ENCODE peak calls at places on chromosomes 2 and 18, in seven cellular contexts. Y is breast epithelium, Z is sigmoid colon, I is Peyer's patch, S is tibial artery, C is heart right ventricle, L is spleen. W is an unnamed sample. For H3K4me1, the result is how much of the 10 kb centered on the place peaks cover.

GRCh38 chr2:219639356-219639755 is 11.9 kb downstream of the SLC4A3 start:
- DNase-seq in Z (peak), Y (no peak), S (no peak), L (peak), I (no peak), C (no peak), W (no peak)

GRCh38 chr2:60882971-60883753 is 1.8 kb downstream of the REL start:
- DNase-seq in I (peak), S (no peak), C (no peak), Z (no peak), Y (no peak), L (no peak), W (no peak)

GRCh38 chr2:88092773-88093172 is 25.1 kb downstream of the SMYD1 start:
- DNase-seq in C (no peak), Y (no peak), I (no peak), L (no peak), S (no peak), Z (no peak), W (no peak)

GRCh38 chr2:113276216-113276905 is 2.4 kb downstream of the PAX8 start:
- DNase-seq in Z (no peak), S (no peak), I (no peak), C (no peak), Y (no peak), L (no peak), W (no peak)

GRCh38 chr2:222791946-222792649 is 68.7 kb upstream of the ACSL3 start:
- DNase-seq in I (no peak), L (peak), S (peak), C (peak), Z (peak), Y (peak), W (no peak)

GRCh38 chr2:31260870-31261269 is 26.9 kb downstream of the EHD3 start:
- DNase-seq in C (no peak), Y (no peak), I (no peak), L (no peak), Z (no peak), S (no peak), W (no peak)

GRCh38 chr2:128169497-128169896 is 78.5 kb downstream of the UGGT1 start:
- DNase-seq in S (no peak), L (no peak), I (no peak), Z (no peak), C (no peak), Y (no peak), W (no peak)

GRCh38 chr2:103402944-103403343 is 641.1 kb downstream of the TMEM182 start:
- DNase-seq in Z (no peak), C (no peak), L (no peak), Y (no peak), I (no peak), S (no peak), W (no peak)

GRCh38 chr2:196987298-196987653 is 60.8 kb upstream of the PGAP1 start:
- DNase-seq in S (no peak), Z (no peak), Y (no peak), C (no peak), L (no peak), I (no peak), W (no peak)

GRCh38 chr18:58370662-58371061 is 258.2 kb downstream of the ALPK2 start:
- DNase-seq in Z (no peak), C (no peak), Y (no peak), I (no peak), S (no peak), L (no peak), W (no peak)

GRCh38 chr18:11047156-11047555 is 102.2 kb downstream of the PIEZO2 start:
- DNase-seq in S (no peak), C (no peak), L (no peak), I (no peak), Z (no peak), Y (no peak), W (no peak)

GRCh38 chr2:86225581-86225980 is 26.3 kb downstream of the MRPL35 start:
- DNase-seq in S (peak), Y (no peak), C (peak), L (peak), Z (peak), I (no peak), W (no peak)

GRCh38 chr18:22455425-22456150 is 37.9 kb upstream of the CTAGE1 start:
- DNase-seq in C (no peak), Z (no peak), L (no peak), I (no peak), Y (no peak), S (no peak), W (no peak)

GRCh38 chr18:9296233-9297006 is 38.2 kb upstream of the TWSG1 start:
- DNase-seq in I (no peak), L (no peak), C (no peak), Y (no peak), S (no peak), Z (no peak), W (no peak)

GRCh38 chr2:230218411-230218810 is 1.4 kb downstream of the SP110 start:
- DNase-seq in Y (no peak), L (no peak), S (no peak), C (no peak), Z (no peak), I (no peak), W (no peak)

GRCh38 chr2:238398577-238398976 is 28.1 kb upstream of the ASB1 start:
- DNase-seq in Y (no peak), L (no peak), S (no peak), C (no peak), I (no peak), Z (no peak), W (no peak)

GRCh38 chr2:177332041-177332991 is 60.3 kb upstream of the AGPS start:
- DNase-seq in I (no peak), L (no peak), S (no peak), Y (peak), Z (peak), C (peak), W (peak)

GRCh38 chr2:136117391-136117841 is 533 bp downstream of the CXCR4 start:
- DNase-seq in Y (no peak), I (peak), L (peak), C (peak), S (no peak), Z (no peak), W (peak)

GRCh38 chr18:45416168-45416567 is 199.1 kb upstream of the SLC14A2 start:
- DNase-seq in Y (no peak), C (no peak), S (no peak), L (no peak), Z (no peak), I (no peak), W (peak)

GRCh38 chr2:190843874-190844699 is 36.5 kb upstream of the GLS start:
- DNase-seq in Z (no peak), L (no peak), Y (no peak), C (no peak), S (no peak), I (no peak), W (no peak)

GRCh38 chr2:194095359-194095758 is 1561.7 kb upstream of the SLC39A10 start:
- DNase-seq in S (no peak), L (no peak), Z (no peak), I (no peak), C (no peak), Y (no peak), W (no peak)

GRCh38 chr2:48467637-48468036 is 62.3 kb upstream of the STON1 start:
- DNase-seq in L (no peak), Z (no peak), I (no peak), C (no peak), S (no peak), Y (no peak), W (no peak)

GRCh38 chr2:102041351-102041750 is 49.6 kb downstream of the IL1R2 start:
- DNase-seq in L (no peak), Z (no peak), C (no peak), Y (no peak), I (no peak), S (no peak), W (no peak)

GRCh38 chr2:38260469-38260868 is 116.6 kb downstream of the ATL2 start:
- DNase-seq in S (no peak), C (no peak), L (no peak), I (no peak), Z (no peak), Y (no peak), W (no peak)

GRCh38 chr2:9815844-9816279 is 27.4 kb upstream of the TAF1B start:
- DNase-seq in C (no peak), Y (no peak), Z (no peak), S (no peak), I (no peak), L (no peak), W (no peak)

GRCh38 chr18:25805939-25806338 is 284.5 kb downstream of the SS18 start:
- DNase-seq in S (no peak), Y (no peak), I (no peak), Z (no peak), C (no peak), L (no peak), W (no peak)

GRCh38 chr2:152826880-152827279 is 108.5 kb downstream of the ARL6IP6 start:
- DNase-seq in C (no peak), S (no peak), Z (no peak), I (no peak), Y (no peak), L (no peak), W (no peak)

GRCh38 chr2:219252900-219253752 is at the start of gene TUBA4B:
- DNase-seq in Z (peak), Y (no peak), I (peak), L (peak), C (no peak), S (peak), W (no peak)

DNA sequence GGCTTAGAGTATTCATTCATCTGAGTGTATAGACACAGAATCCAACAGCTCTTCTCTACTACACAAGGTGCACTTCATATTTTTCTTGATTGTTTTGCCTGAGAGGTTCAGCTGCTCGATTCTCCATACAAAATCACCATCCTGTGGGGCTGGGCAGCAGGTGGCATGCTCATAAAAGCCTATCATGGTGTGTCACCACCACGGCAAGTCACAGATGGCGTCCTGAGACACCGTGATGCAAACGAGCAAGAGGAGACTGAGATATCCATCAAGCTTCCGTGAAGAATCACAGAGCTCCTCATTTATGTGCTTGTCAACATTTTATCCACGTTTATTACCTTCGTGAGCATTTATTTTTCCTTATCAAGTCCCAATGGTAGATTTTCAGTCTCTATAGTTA is 22.4 kb upstream of the NRP2 start:
- DNase-seq in Y (no peak), S (no peak), C (no peak), L (no peak), Z (no peak), I (no peak), W (peak)
- H3K4me1 ChIP-seq in Y (under half), S (under half), C (under half), L (under half), Z (under half), I (under half), W (under half)

GRCh38 chr2:6452702-6453481 is 412.8 kb downstream of the CMPK2 start:
- DNase-seq in Y (no peak), C (no peak), Z (no peak), I (no peak), L (no peak), S (no peak), W (no peak)
- TF ChIP-seq CTCF in Y (no peak), C (no peak), Z (no peak), I (no peak), L (no peak), S (no peak), W (peak)

DNA sequence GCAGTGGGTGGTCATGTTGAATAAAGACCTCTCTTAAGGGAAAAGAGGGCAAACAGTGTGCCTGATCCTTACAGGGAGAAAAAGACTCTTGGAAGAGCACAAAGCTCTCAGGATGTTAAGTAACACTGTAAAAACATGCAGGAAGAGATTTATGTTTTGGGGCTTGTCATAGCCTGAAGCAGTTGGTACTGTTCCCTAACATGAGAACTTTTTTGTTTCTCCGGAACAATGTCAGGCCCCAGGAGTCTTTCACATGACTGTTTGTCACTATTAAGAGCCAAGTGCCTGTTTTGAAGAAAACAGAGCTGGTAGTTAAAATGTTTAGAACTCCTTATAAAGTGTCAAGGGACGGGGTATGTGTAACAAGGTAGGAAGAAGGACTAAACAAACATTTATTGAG is 83.7 kb upstream of the B3GNT2 start:
- DNase-seq in L (no peak), Z (no peak), Y (peak), C (no peak), S (no peak), I (no peak), W (no peak)
- H3K4me1 ChIP-seq in L (under half), Z (under half), Y (under half), C (under half), S (under half), I (under half), W (under half)

GRCh38 chr2:16320716-16321115 is 344.9 kb downstream of the CYRIA start:
- DNase-seq in L (no peak), C (no peak), Y (no peak), Z (no peak), I (no peak), S (no peak), W (peak)
- TF ChIP-seq CTCF in L (no peak), C (no peak), Y (no peak), Z (no peak), I (no peak), S (no peak), W (no peak)

DNA sequence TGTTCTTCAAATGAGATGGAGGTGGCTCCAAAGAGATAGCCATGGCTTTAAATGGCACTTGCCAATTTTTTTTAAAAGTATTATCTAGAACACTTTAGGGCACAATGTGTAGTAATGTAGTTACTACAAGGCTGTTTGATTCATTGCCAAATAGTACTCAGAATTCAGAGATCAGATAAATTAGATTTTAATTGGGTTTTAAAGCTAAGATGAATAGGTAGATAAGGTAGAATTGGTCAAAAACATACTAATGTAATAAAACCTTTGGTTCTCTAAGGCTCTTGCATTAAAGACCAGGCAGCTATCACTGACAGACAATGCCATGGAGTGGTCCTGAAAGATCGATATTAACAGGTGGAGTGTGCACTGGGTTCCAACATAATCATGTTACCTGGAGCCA is 365.9 kb downstream of the LRRTM1 start:
- DNase-seq in I (no peak), Z (no peak), Y (no peak), S (no peak), L (no peak), C (no peak), W (no peak)
- H3K4me1 ChIP-seq in I (under half), Z (under half), Y (under half), S (under half), L (under half), C (under half), W (under half)

DNA sequence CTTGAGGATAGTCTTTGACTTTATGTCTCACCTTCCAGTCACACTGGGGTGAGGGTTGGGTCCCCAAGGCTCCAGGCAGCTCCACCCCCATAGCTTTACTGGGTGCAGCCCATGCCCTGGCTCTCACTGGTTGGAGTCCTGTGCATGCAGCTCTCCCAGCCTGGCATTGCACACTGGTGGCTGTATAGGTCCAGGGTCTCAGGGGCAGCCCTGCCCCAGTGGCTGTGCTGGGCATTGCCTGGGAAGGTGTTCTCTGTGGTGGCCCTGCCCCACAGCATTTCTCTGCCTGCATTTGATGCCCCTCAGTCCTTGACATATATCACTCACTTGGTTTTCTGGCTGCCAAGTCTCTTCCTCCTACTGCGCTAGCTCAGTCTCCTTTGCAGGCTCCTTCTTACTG is 21.2 kb downstream of the MPHOSPH10 start:
- DNase-seq in I (no peak), S (no peak), Y (no peak), Z (no peak), L (no peak), C (no peak), W (no peak)
- TF ChIP-seq CTCF in I (no peak), S (no peak), Y (no peak), Z (no peak), L (no peak), C (no peak), W (no peak)

GRCh38 chr2:1692342-1692741 is 52.0 kb downstream of the PXDN start:
- DNase-seq in I (no peak), L (no peak), S (no peak), Z (no peak), C (no peak), Y (no peak), W (no peak)

GRCh38 chr2:1691366-1691765 is 52.9 kb downstream of the PXDN start:
- DNase-seq in I (no peak), C (no peak), Y (no peak), S (no peak), L (no peak), Z (no peak), W (no peak)

GRCh38 chr2:1688859-1689258 is 55.5 kb downstream of the PXDN start:
- DNase-seq in S (no peak), C (no peak), Y (no peak), L (no peak), Z (no peak), I (no peak), W (no peak)

GRCh38 chr2:1688161-1688560 is 56.2 kb downstream of the PXDN start:
- DNase-seq in S (no peak), I (no peak), C (no peak), L (no peak), Z (no peak), Y (no peak), W (no peak)

GRCh38 chr2:1690056-1690775 is 54.1 kb downstream of the PXDN start:
- DNase-seq in L (no peak), C (no peak), Y (no peak), Z (no peak), S (no peak), I (no peak), W (no peak)
- H3K4me1 ChIP-seq in L (under half), C (under half), Y (under half), Z (under half), S (under half), I (under half), W (under half)

GRCh38 chr18:32358075-32358474 is 112.6 kb downstream of the GAREM1 start:
- DNase-seq in Z (no peak), L (no peak), C (no peak), Y (no peak), I (no peak), S (no peak), W (no peak)
- TF ChIP-seq CTCF in Z (no peak), L (no peak), C (no peak), Y (no peak), I (no peak), S (no peak), W (no peak)

GRCh38 chr2:233919319-233919718 is 2.1 kb downstream of the TRPM8 start:
- DNase-seq in Y (no peak), I (no peak), C (no peak), L (no peak), S (no peak), Z (no peak), W (no peak)
- H3K4me1 ChIP-seq in Y (under half), I (under half), C (under half), L (under half), S (under half), Z (under half), W (under half)

DNA sequence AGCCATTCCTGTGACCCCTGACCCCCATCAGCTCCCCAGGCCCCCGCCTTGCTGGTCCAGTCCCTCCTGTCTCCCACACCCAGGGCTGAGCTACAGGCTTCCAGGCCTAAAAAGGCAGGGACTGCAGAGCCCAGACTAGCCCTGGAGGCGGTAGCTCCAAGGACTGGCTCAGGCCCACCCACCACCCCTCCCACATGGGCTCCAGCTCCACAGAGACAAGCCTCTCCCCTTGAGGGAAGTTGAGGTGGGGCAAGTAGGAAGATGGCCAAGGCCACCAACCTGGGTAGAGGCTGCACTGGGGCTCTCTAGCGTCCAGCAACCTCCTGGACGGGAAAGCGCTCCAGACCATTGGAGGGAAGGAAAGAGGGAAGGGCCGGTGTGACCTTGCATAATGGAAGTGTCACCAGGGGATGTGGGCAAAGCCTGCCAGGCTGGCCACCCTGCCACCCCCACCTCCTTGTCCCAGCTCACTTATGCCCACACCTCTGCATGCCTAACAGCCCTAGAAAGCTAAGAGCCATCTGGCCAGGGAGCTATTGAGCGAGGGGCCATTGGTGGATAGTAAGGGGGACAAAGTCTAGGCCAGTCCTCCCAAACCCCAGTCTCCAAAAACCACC is 63.1 kb downstream of the TNS1 start:
- DNase-seq in Y (no peak), S (peak), L (peak), Z (peak), I (no peak), C (peak), W (no peak)
- TF ChIP-seq CTCF in Y (no peak), S (no peak), L (no peak), Z (no peak), I (no peak), C (no peak), W (no peak)